ENCODE peak calls at places on chromosomes 6 and 20, in ten cellular contexts. G, C, A, H, W, J, U, O, Q and L are unnamed samples.

GRCh38 chr6:43499028-43499815 is 10.9 kb downstream of the LRRC73 start:
- DNase-seq in G (no peak), C (no peak), A (no peak), H (no peak), W (no peak), J (no peak), U (no peak), O (no peak), Q (no peak), L (peak)

GRCh38 chr6:3301506-3301905 is 42.8 kb downstream of the PSMG4 start:
- DNase-seq in G (no peak), C (no peak), A (no peak), H (no peak), W (no peak), J (no peak), U (no peak), O (no peak), Q (no peak), L (no peak)

GRCh38 chr20:49548371-49548947 is 19.5 kb downstream of the PTGIS start:
- DNase-seq in G (no peak), C (no peak), A (no peak), H (no peak), W (no peak), J (no peak), U (no peak), O (no peak), Q (no peak), L (no peak)

GRCh38 chr6:82298012-82298411 is 50.5 kb upstream of the IBTK start:
- DNase-seq in G (no peak), C (no peak), A (peak), H (no peak), W (no peak), J (peak), U (no peak), O (no peak), Q (no peak), L (no peak)

GRCh38 chr6:106183430-106183829 is 97.3 kb downstream of the PRDM1 start:
- DNase-seq in G (no peak), C (no peak), A (no peak), H (no peak), W (no peak), J (no peak), U (no peak), O (no peak), Q (no peak), L (no peak)

GRCh38 chr20:31607640-31608255 is 2.7 kb downstream of the ID1 start:
- DNase-seq in G (peak), C (peak), A (no peak), H (no peak), W (no peak), J (no peak), U (no peak), O (no peak), Q (peak), L (peak)

GRCh38 chr20:31666258-31667042 is 28.7 kb downstream of the COX4I2 start:
- DNase-seq in G (no peak), C (no peak), A (no peak), H (no peak), W (no peak), J (no peak), U (no peak), O (no peak), Q (no peak), L (no peak)

GRCh38 chr6:145960918-145961604 is 3.1 kb downstream of the SHPRH start:
- DNase-seq in G (no peak), C (peak), A (peak), H (no peak), W (no peak), J (no peak), U (no peak), O (no peak), Q (no peak), L (no peak)

GRCh38 chr6:116971959-116972358 is 94.9 kb downstream of the RFX6 start:
- DNase-seq in G (peak), C (peak), A (peak), H (no peak), W (no peak), J (peak), U (peak), O (peak), Q (peak), L (peak)

GRCh38 chr20:47361268-47361665 is 4.8 kb upstream of the ZMYND8 start:
- DNase-seq in G (no peak), C (no peak), A (no peak), H (no peak), W (no peak), J (no peak), U (no peak), O (no peak), Q (peak), L (no peak)

GRCh38 chr20:60299951-60300350 is 341.7 kb downstream of the CDH26 start:
- DNase-seq in G (peak), C (no peak), A (no peak), H (no peak), W (no peak), J (no peak), U (no peak), O (no peak), Q (peak), L (no peak)

GRCh38 chr20:63968136-63968927 is 1.4 kb downstream of the ZNF512B start:
- DNase-seq in G (no peak), C (no peak), A (no peak), H (no peak), W (peak), J (no peak), U (no peak), O (no peak), Q (no peak), L (no peak)

GRCh38 chr20:10715035-10715434 is 41.2 kb upstream of the JAG1 start:
- DNase-seq in G (no peak), C (no peak), A (peak), H (no peak), W (no peak), J (peak), U (no peak), O (no peak), Q (no peak), L (no peak)

GRCh38 chr20:62370115-62370806 is 3.1 kb upstream of the LAMA5 start:
- DNase-seq in G (no peak), C (peak), A (peak), H (no peak), W (no peak), J (peak), U (no peak), O (peak), Q (no peak), L (no peak)

GRCh38 chr6:166469426-166469961 is 86.8 kb upstream of the MPC1 start:
- DNase-seq in G (no peak), C (no peak), A (no peak), H (peak), W (no peak), J (no peak), U (no peak), O (no peak), Q (no peak), L (no peak)

GRCh38 chr6:37620519-37620918 is 77.2 kb downstream of the MDGA1 start:
- DNase-seq in G (no peak), C (no peak), A (no peak), H (no peak), W (no peak), J (no peak), U (no peak), O (no peak), Q (no peak), L (no peak)